ENCODE peak calls at places on chromosomes 1 and 21, in four cellular contexts. X is fibroblast of lung, N is uterus, S is thoracic aorta. O is an unnamed sample.
A peak's percentile ranks its signal among the peaks of the same experiment; 100 is the strongest.

GRCh38 chr1:90201467-90202358 is 206.8 kb downstream of the ZNF326 start:
- DNase-seq in X (peak; percentile 36), N (no peak), S (no peak), O (no peak)

GRCh38 chr1:213783898-213784297 is 203.9 kb upstream of the PROX1 start:
- DNase-seq in X (no peak), N (no peak), S (no peak), O (no peak)

GRCh38 chr1:155966135-155966534 is 12.2 kb downstream of the ARHGEF2 start:
- DNase-seq in X (no peak), N (no peak), S (no peak), O (no peak)

GRCh38 chr1:85652327-85652726 is 55.9 kb downstream of the ZNHIT6 start:
- DNase-seq in X (no peak), N (no peak), S (no peak), O (no peak)

GRCh38 chr1:86992790-86993189 is 78.4 kb downstream of the HS2ST1 start:
- DNase-seq in X (no peak), N (no peak), S (no peak), O (no peak)

GRCh38 chr1:228315945-228316588 is 90.6 kb downstream of the TRIM11 start:
- DNase-seq in X (no peak), N (peak; percentile 12), S (no peak), O (no peak)

GRCh38 chr1:222009105-222009730 is 267.3 kb upstream of the DUSP10 start:
- DNase-seq in X (peak; percentile 25), N (no peak), S (no peak), O (no peak)

GRCh38 chr1:92961896-92962752 is 862 bp upstream of the DIPK1A start:
- DNase-seq in X (peak; percentile 87), N (peak; percentile 47), S (no peak), O (peak; percentile 69)

GRCh38 chr1:174405219-174405618 is 42.5 kb upstream of the GPR52 start:
- DNase-seq in X (no peak), N (no peak), S (no peak), O (no peak)

GRCh38 chr1:3162483-3162882 is 93.5 kb downstream of the PRDM16 start:
- DNase-seq in X (no peak), N (no peak), S (no peak), O (no peak)

GRCh38 chr1:1799716-1800115 is 21.4 kb upstream of the NADK start:
- DNase-seq in X (no peak), N (no peak), S (no peak), O (no peak)

GRCh38 chr1:1068374-1069060 is 5.6 kb downstream of the RNF223 start:
- DNase-seq in X (no peak), N (no peak), S (no peak), O (no peak)

GRCh38 chr1:201221201-201221846 is 30.7 kb downstream of the IGFN1 start:
- DNase-seq in X (no peak), N (no peak), S (no peak), O (no peak)

GRCh38 chr1:33660244-33660643 is 187.8 kb downstream of the ZSCAN20 start:
- DNase-seq in X (no peak), N (no peak), S (no peak), O (no peak)

GRCh38 chr1:28517649-28517999 is 11.8 kb downstream of the RCC1 start:
- DNase-seq in X (no peak), N (no peak), S (no peak), O (no peak)

GRCh38 chr21:27001526-27001925 is 34.6 kb upstream of the ADAMTS5 start:
- DNase-seq in X (no peak), N (no peak), S (no peak), O (no peak)

GRCh38 chr1:25198731-25199231 is 33.5 kb downstream of the SYF2 start:
- DNase-seq in X (no peak), N (no peak), S (no peak), O (no peak)

GRCh38 chr1:182087304-182087703 is 25.8 kb upstream of the ZNF648 start:
- DNase-seq in X (no peak), N (no peak), S (no peak), O (no peak)

GRCh38 chr21:26098758-26099157 is 71.8 kb downstream of the APP start:
- DNase-seq in X (peak; percentile 28), N (no peak), S (no peak), O (no peak)

GRCh38 chr1:58397187-58397820 is 149.2 kb downstream of the OMA1 start:
- DNase-seq in X (no peak), N (no peak), S (no peak), O (peak; percentile 75)

GRCh38 chr1:112209493-112209892 is 186.5 kb upstream of the CTTNBP2NL start:
- DNase-seq in X (no peak), N (no peak), S (no peak), O (no peak)

GRCh38 chr1:24864409-24864808 is 65.7 kb downstream of the RUNX3 start:
- DNase-seq in X (no peak), N (no peak), S (no peak), O (no peak)

GRCh38 chr1:56301791-56302190 is 277.6 kb downstream of the PLPP3 start:
- DNase-seq in X (peak; percentile 87), N (no peak), S (no peak), O (no peak)

GRCh38 chr1:6918286-6918907 is 133.1 kb downstream of the CAMTA1 start:
- DNase-seq in X (no peak), N (no peak), S (no peak), O (no peak)

GRCh38 chr21:35658242-35658641 is 402.1 kb downstream of the SETD4 start:
- DNase-seq in X (peak; percentile 93), N (no peak), S (no peak), O (no peak)

GRCh38 chr1:195898924-195899323 is 709.3 kb downstream of the KCNT2 start:
- DNase-seq in X (no peak), N (no peak), S (no peak), O (no peak)

GRCh38 chr1:183241446-183241845 is 55.4 kb downstream of the LAMC2 start:
- DNase-seq in X (no peak), N (no peak), S (no peak), O (no peak)

GRCh38 chr21:45950740-45951515 is 30.6 kb upstream of the COL6A1 start:
- DNase-seq in X (peak; percentile 64), N (peak; percentile 82), S (no peak), O (no peak)

GRCh38 chr21:41207401-41208388 is 39.7 kb downstream of the BACE2 start:
- DNase-seq in X (peak; percentile 84), N (peak; percentile 34), S (peak; percentile 50), O (no peak)

GRCh38 chr1:167518331-167518700 is at the start of gene CD247:
- DNase-seq in X (no peak), N (no peak), S (no peak), O (no peak)

GRCh38 chr1:167517535-167518330 is 596 bp downstream of the CD247 start:
- DNase-seq in X (no peak), N (no peak), S (no peak), O (no peak)

GRCh38 chr1:167522246-167522645 is 3.9 kb upstream of the CD247 start:
- DNase-seq in X (no peak), N (no peak), S (no peak), O (no peak)

GRCh38 chr1:167524651-167525050 is 6.3 kb upstream of the CD247 start:
- DNase-seq in X (no peak), N (no peak), S (no peak), O (no peak)

GRCh38 chr1:167520711-167521206 is 2.4 kb upstream of the CD247 start:
- DNase-seq in X (no peak), N (no peak), S (no peak), O (no peak)
- TF ChIP-seq CTCF in X (no peak), N (no peak), S (no peak), O (no peak)

GRCh38 chr1:180636138-180636537 is 4.3 kb downstream of the XPR1 start:
- DNase-seq in X (peak; percentile 46), N (no peak), S (no peak), O (no peak)
- TF ChIP-seq CTCF in X (no peak), N (no peak), S (no peak), O (peak; percentile 33)

GRCh38 chr1:106536741-106537140 is 519.7 kb upstream of the PRMT6 start:
- DNase-seq in X (peak; percentile 27), N (no peak), S (no peak), O (no peak)

GRCh38 chr1:106534612-106535011 is 521.9 kb upstream of the PRMT6 start:
- DNase-seq in X (no peak), N (no peak), S (no peak), O (no peak)
- TF ChIP-seq CTCF in X (no peak), N (no peak), S (no peak), O (no peak)

DNA sequence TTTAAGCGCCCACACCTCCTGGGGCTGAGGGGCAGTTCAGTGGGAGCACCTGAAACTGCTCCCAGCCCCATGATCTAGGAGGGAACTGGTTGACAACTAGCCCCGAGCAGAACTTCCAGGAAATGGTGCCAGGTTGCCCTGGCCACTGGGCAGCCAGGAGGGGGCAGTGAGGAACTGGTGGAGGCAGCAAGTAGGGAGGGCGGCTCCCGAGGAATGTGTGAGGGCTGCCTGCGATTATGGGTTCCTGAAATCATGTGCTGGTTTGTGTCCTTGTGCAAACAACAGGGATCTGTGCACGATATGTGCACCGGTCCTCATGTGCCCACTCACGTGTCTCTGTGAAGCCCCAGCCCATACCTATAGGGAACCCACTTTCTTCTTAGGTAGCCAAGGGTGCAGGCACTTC is 9.9 kb downstream of the GPR3 start:
- DNase-seq in X (peak; percentile 66), N (peak; percentile 72), S (peak; percentile 41), O (no peak)
- TF ChIP-seq CTCF in X (peak; percentile 49), N (peak; percentile 69), S (peak; percentile 59), O (peak; percentile 72)

GRCh38 chr1:220089650-220090556 is at the start of gene BPNT1:
- DNase-seq in X (peak; percentile 95), N (peak; percentile 91), S (peak; percentile 71), O (peak; percentile 86)
- TF ChIP-seq CTCF in X (no peak), N (peak; percentile 29), S (no peak), O (no peak)

DNA sequence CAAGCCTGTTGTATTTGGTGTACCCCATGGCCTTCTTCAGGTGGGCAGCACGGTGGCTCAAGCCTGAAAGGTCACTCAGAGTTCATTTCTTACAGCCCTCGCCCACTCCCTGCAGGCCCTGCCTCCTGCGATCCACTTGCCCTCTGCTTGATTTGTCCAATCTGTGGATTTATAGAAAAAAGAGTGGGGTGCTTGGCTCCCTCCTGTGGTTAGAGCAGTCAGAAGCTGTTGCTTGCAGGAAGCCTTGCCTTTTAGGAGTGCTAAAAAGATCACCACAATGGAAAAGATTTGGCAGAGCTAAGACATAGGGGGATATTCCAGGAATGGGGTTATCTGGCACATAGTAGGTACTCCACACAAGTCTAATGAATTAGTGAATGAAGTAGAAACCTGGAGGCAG is 108.0 kb upstream of the TRABD2B start:
- DNase-seq in X (no peak), N (no peak), S (no peak), O (no peak)
- TF ChIP-seq CTCF in X (no peak), N (no peak), S (peak; percentile 10), O (peak; percentile 47)

DNA sequence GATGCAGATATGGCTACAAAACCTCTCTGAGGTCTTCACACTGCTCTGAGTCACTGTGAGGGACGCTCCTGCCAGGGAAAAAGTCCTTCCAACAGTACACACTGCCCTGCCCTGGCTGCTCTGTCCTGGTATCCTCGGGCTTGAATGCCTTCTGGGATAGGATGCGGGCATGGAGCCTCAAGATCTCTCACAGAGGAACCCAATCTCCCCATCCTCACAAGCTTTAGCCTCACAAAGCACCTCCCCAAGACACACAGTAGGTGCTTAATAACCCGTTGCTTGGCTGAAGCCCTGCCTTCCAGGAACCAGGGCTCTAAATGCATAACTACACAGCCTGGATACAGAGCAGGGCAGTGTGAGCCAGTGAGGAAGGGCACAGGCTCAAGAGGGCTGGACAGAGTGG is 9.2 kb downstream of the RAP1GAP start:
- DNase-seq in X (no peak), N (no peak), S (no peak), O (no peak)
- TF ChIP-seq CTCF in X (no peak), N (no peak), S (no peak), O (no peak)

O was measured in keratinocyte.